ENCODE peak calls at places on chromosomes 3 and 15, in five cellular contexts. V, L, N, U and X are unnamed samples.

GRCh38 chr3:73431136-73431933 is 193.4 kb downstream of the PDZRN3 start:
- DNase-seq in N (no peak), U (no peak), V (no peak), L (no peak), X (peak)

GRCh38 chr3:48039487-48040190 is 23.4 kb upstream of the MAP4 start:
- DNase-seq in U (no peak), L (peak), N (no peak), V (peak), X (peak)

GRCh38 chr15:67080118-67080899 is 14.9 kb downstream of the SMAD3 start:
- DNase-seq in N (peak), U (peak), L (no peak), V (no peak), X (no peak)

GRCh38 chr15:92687183-92687582 is 31.6 kb upstream of the FAM174B start:
- DNase-seq in U (no peak), V (no peak), N (no peak), L (no peak), X (no peak)

GRCh38 chr15:81531141-81531592 is 157.2 kb upstream of the TMC3 start:
- DNase-seq in V (no peak), N (no peak), U (no peak), L (no peak), X (peak)

GRCh38 chr15:73906346-73907017 is 19.8 kb upstream of the LOXL1 start:
- DNase-seq in N (no peak), L (no peak), U (no peak), V (no peak), X (no peak)

GRCh38 chr3:52299815-52300611 is 12.4 kb downstream of the GLYCTK start:
- DNase-seq in L (no peak), U (no peak), V (peak), N (peak), X (peak)

GRCh38 chr3:63309780-63310179 is 31.7 kb downstream of the SYNPR start:
- DNase-seq in U (no peak), N (no peak), L (no peak), V (peak), X (no peak)

GRCh38 chr3:112302881-112303761 is 9.1 kb upstream of the SLC9C1 start:
- DNase-seq in N (no peak), L (no peak), V (peak), U (no peak), X (peak)

GRCh38 chr15:34810455-34811146 is 15.3 kb upstream of the ACTC1 start:
- DNase-seq in L (no peak), N (no peak), U (peak), V (peak), X (no peak)

GRCh38 chr15:68275165-68275746 is 2.3 kb upstream of the FEM1B start:
- DNase-seq in L (peak), N (peak), V (no peak), U (no peak), X (no peak)

GRCh38 chr3:10928396-10928960 is 64.1 kb upstream of the SLC6A1 start:
- DNase-seq in U (peak), V (no peak), N (no peak), L (no peak), X (no peak)

GRCh38 chr3:109572298-109572697 is 235.0 kb upstream of the DPPA4 start:
- DNase-seq in U (no peak), N (no peak), L (no peak), V (no peak), X (no peak)

GRCh38 chr3:183560607-183561006 is 5.1 kb upstream of the KLHL6 start:
- DNase-seq in N (no peak), V (peak), L (peak), U (no peak), X (peak)

GRCh38 chr3:134066539-134067310 is 37.0 kb upstream of the SLCO2A1 start:
- DNase-seq in N (peak), L (peak), U (peak), V (no peak), X (no peak)

GRCh38 chr3:137770066-137770805 is 6.1 kb downstream of the SOX14 start:
- DNase-seq in U (no peak), N (no peak), L (no peak), V (peak), X (peak)

GRCh38 chr3:13515786-13516783 is 32.8 kb upstream of the FBLN2 start:
- DNase-seq in N (no peak), L (no peak), U (peak), V (no peak), X (no peak)

GRCh38 chr3:152302521-152303021 is 33.8 kb downstream of the MBNL1 start:
- DNase-seq in U (peak), L (no peak), V (no peak), N (no peak), X (no peak)

GRCh38 chr3:15317164-15317477 is 15.3 kb downstream of the SH3BP5 start:
- DNase-seq in L (no peak), V (peak), U (peak), N (no peak), X (no peak)

GRCh38 chr15:68385671-68386586 is 46.0 kb downstream of the ITGA11 start:
- DNase-seq in N (peak), L (no peak), V (no peak), U (peak), X (no peak)

GRCh38 chr3:138188013-138188352 is 882 bp downstream of the ARMC8 start:
- DNase-seq in V (no peak), L (no peak), N (no peak), U (peak), X (no peak)

GRCh38 chr3:187960820-187961219 is 193.1 kb upstream of the LPP start:
- DNase-seq in N (no peak), V (no peak), L (no peak), U (no peak), X (no peak)

GRCh38 chr15:99068186-99068585 is 36.7 kb upstream of the SYNM start:
- DNase-seq in N (no peak), U (peak), V (no peak), L (no peak), X (no peak)

GRCh38 chr15:77836116-77836798 is 203.5 kb upstream of the LINGO1 start:
- DNase-seq in U (peak), L (no peak), N (no peak), V (peak), X (peak)

GRCh38 chr15:34018021-34018645 is 20.9 kb downstream of the AVEN start:
- DNase-seq in N (peak), U (no peak), V (no peak), L (no peak), X (no peak)

GRCh38 chr15:27955087-27955486 is 144.0 kb downstream of the OCA2 start:
- DNase-seq in U (no peak), L (no peak), V (no peak), N (no peak), X (no peak)

GRCh38 chr15:78051622-78052405 is 25.7 kb downstream of the TBC1D2B start:
- DNase-seq in U (no peak), N (peak), L (peak), V (peak), X (no peak)

GRCh38 chr3:16810593-16811367 is 74.0 kb upstream of the PLCL2 start:
- DNase-seq in V (peak), U (no peak), L (no peak), N (peak), X (peak)

GRCh38 chr15:51736646-51737537 is 563 bp downstream of the LYSMD2 start:
- DNase-seq in V (peak), N (peak), L (peak), U (peak), X (peak)

GRCh38 chr3:156761713-156762575 is 64.2 kb upstream of the LEKR1 start:
- DNase-seq in L (no peak), N (no peak), U (no peak), V (no peak), X (no peak)

GRCh38 chr15:93088981-93089854 is at the start of gene RGMA:
- DNase-seq in L (no peak), U (no peak), V (peak), N (no peak), X (peak)

GRCh38 chr3:14863324-14864100 is 44.8 kb downstream of the FGD5 start:
- DNase-seq in U (no peak), L (no peak), V (peak), N (no peak), X (peak)